ENCODE peak calls at places on chromosome 1, in ten cellular contexts. I, L, A, K, Q, M, E, P, F and W are unnamed samples.

GRCh38 chr1:203649551-203650011 is 22.9 kb downstream of the ATP2B4 start:
- DNase-seq in I (no peak), L (no peak), A (no peak), K (no peak), Q (no peak), M (no peak), E (no peak), P (no peak), F (no peak), W (no peak)

GRCh38 chr1:178563099-178563820 is 50.4 kb downstream of the TEX35 start:
- DNase-seq in I (no peak), L (no peak), A (no peak), K (no peak), Q (no peak), M (no peak), E (no peak), P (no peak), F (no peak), W (no peak)

GRCh38 chr1:65509912-65510680 is 89.6 kb downstream of the LEPR start:
- DNase-seq in I (no peak), L (no peak), A (no peak), K (no peak), Q (no peak), M (no peak), E (no peak), P (no peak), F (no peak), W (no peak)

GRCh38 chr1:11595287-11595686 is 58.9 kb downstream of the FBXO2 start:
- DNase-seq in I (no peak), L (no peak), A (no peak), K (no peak), Q (no peak), M (no peak), E (no peak), P (no peak), F (no peak), W (no peak)

GRCh38 chr1:224251741-224252146 is 68.7 kb downstream of the DEGS1 start:
- DNase-seq in I (no peak), L (no peak), A (no peak), K (no peak), Q (no peak), M (no peak), E (no peak), P (no peak), F (no peak), W (no peak)

GRCh38 chr1:193185861-193186714 is at the start of gene B3GALT2:
- DNase-seq in I (peak), L (no peak), A (no peak), K (no peak), Q (peak), M (no peak), E (no peak), P (peak), F (no peak), W (no peak)

GRCh38 chr1:94739521-94740061 is 80.6 kb upstream of the SLC44A3 start:
- DNase-seq in I (no peak), L (no peak), A (no peak), K (no peak), Q (no peak), M (no peak), E (peak), P (no peak), F (no peak), W (no peak)

GRCh38 chr1:111214884-111215283 is 12.6 kb upstream of the CHI3L2 start:
- DNase-seq in I (no peak), L (peak), A (no peak), K (no peak), Q (no peak), M (no peak), E (no peak), P (no peak), F (no peak), W (no peak)

GRCh38 chr1:247054992-247055415 is 23.6 kb downstream of the ZNF670 start:
- DNase-seq in I (no peak), L (no peak), A (no peak), K (no peak), Q (no peak), M (peak), E (no peak), P (no peak), F (peak), W (no peak)

GRCh38 chr1:14737561-14738094 is 139.1 kb downstream of the KAZN start:
- DNase-seq in I (no peak), L (no peak), A (no peak), K (no peak), Q (no peak), M (no peak), E (no peak), P (no peak), F (no peak), W (no peak)

GRCh38 chr1:43671626-43672330 is 21.8 kb downstream of the KDM4A start:
- DNase-seq in I (no peak), L (no peak), A (no peak), K (no peak), Q (no peak), M (no peak), E (no peak), P (no peak), F (no peak), W (no peak)

GRCh38 chr1:93301131-93301530 is 44.6 kb upstream of the DR1 start:
- DNase-seq in I (no peak), L (no peak), A (no peak), K (no peak), Q (no peak), M (no peak), E (no peak), P (no peak), F (no peak), W (no peak)

GRCh38 chr1:90973897-90974798 is 47.7 kb downstream of the ZNF644 start:
- DNase-seq in I (no peak), L (no peak), A (no peak), K (no peak), Q (no peak), M (no peak), E (no peak), P (no peak), F (no peak), W (no peak)

GRCh38 chr1:38095337-38096030 is 48.9 kb upstream of the POU3F1 start:
- DNase-seq in I (no peak), L (no peak), A (no peak), K (no peak), Q (no peak), M (no peak), E (no peak), P (no peak), F (no peak), W (no peak)

GRCh38 chr1:22854688-22855565 is 117.7 kb downstream of the LACTBL1 start:
- DNase-seq in I (no peak), L (peak), A (no peak), K (no peak), Q (no peak), M (no peak), E (no peak), P (no peak), F (no peak), W (peak)

GRCh38 chr1:202940561-202940960 is 13.5 kb upstream of the KLHL12 start:
- DNase-seq in I (no peak), L (no peak), A (no peak), K (no peak), Q (no peak), M (no peak), E (no peak), P (no peak), F (no peak), W (no peak)

GRCh38 chr1:52400131-52400530 is 4.1 kb downstream of the ORC1 start:
- DNase-seq in I (no peak), L (no peak), A (no peak), K (no peak), Q (no peak), M (no peak), E (no peak), P (no peak), F (no peak), W (no peak)

GRCh38 chr1:210321131-210321530 is 7.6 kb upstream of the HHAT start:
- DNase-seq in I (no peak), L (no peak), A (no peak), K (no peak), Q (no peak), M (no peak), E (no peak), P (no peak), F (no peak), W (no peak)

GRCh38 chr1:53327183-53327941 is 508 bp downstream of the LRP8 start:
- DNase-seq in I (peak), L (no peak), A (peak), K (peak), Q (no peak), M (no peak), E (peak), P (peak), F (peak), W (peak)

GRCh38 chr1:159652506-159652905 is 61.9 kb downstream of the CRP start:
- DNase-seq in I (no peak), L (no peak), A (no peak), K (no peak), Q (no peak), M (no peak), E (no peak), P (no peak), F (no peak), W (no peak)

GRCh38 chr1:145995964-145996432 is 381 bp downstream of the TXNIP start:
- DNase-seq in I (peak), L (no peak), A (no peak), K (no peak), Q (no peak), M (peak), E (peak), P (no peak), F (peak), W (no peak)

GRCh38 chr1:223820515-223820858 is 25.3 kb downstream of the TP53BP2 start:
- DNase-seq in I (no peak), L (no peak), A (no peak), K (no peak), Q (no peak), M (no peak), E (no peak), P (no peak), F (no peak), W (no peak)

GRCh38 chr1:235984041-235984820 is 80.7 kb downstream of the NID1 start:
- DNase-seq in I (no peak), L (no peak), A (no peak), K (no peak), Q (no peak), M (no peak), E (no peak), P (no peak), F (no peak), W (no peak)

GRCh38 chr1:187383366-187383765 is 554.6 kb downstream of the PLA2G4A start:
- DNase-seq in I (no peak), L (no peak), A (no peak), K (no peak), Q (no peak), M (no peak), E (no peak), P (peak), F (no peak), W (peak)

GRCh38 chr1:119987112-119987511 is 82.3 kb downstream of the NOTCH2 start:
- DNase-seq in I (no peak), L (no peak), A (no peak), K (no peak), Q (no peak), M (no peak), E (no peak), P (no peak), F (no peak), W (no peak)

GRCh38 chr1:179153217-179153616 is 71.3 kb downstream of the TOR3A start:
- DNase-seq in I (no peak), L (no peak), A (no peak), K (no peak), Q (no peak), M (no peak), E (no peak), P (no peak), F (no peak), W (no peak)

DNA sequence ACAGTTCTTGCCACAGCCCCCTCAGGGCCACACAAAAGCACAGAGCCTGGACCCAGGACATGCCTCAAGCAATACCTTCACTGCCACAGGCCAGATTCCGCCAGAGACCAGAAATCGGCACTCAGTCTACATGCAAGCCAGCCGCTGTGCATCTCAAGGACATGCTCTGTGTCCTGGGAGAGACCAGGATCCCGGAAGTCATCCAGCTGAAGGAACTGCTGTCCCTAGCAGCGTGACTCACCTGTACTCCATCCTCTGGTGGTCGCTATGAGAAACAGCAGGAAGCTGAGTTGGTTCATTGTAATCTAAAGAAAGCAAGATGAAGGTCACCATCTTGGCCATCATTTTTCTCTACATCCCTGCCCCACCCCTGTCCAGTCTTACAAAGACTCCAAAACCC is 401 bp downstream of the ITLN1 start:
- DNase-seq in I (no peak), L (no peak), A (no peak), K (no peak), Q (no peak), M (no peak), E (no peak), P (no peak), F (no peak), W (no peak)
- TF ChIP-seq CTCF in I (no peak), L (peak), A (no peak), K (no peak), Q (peak), M (peak), E (peak), P (no peak), F (no peak), W (no peak)

DNA sequence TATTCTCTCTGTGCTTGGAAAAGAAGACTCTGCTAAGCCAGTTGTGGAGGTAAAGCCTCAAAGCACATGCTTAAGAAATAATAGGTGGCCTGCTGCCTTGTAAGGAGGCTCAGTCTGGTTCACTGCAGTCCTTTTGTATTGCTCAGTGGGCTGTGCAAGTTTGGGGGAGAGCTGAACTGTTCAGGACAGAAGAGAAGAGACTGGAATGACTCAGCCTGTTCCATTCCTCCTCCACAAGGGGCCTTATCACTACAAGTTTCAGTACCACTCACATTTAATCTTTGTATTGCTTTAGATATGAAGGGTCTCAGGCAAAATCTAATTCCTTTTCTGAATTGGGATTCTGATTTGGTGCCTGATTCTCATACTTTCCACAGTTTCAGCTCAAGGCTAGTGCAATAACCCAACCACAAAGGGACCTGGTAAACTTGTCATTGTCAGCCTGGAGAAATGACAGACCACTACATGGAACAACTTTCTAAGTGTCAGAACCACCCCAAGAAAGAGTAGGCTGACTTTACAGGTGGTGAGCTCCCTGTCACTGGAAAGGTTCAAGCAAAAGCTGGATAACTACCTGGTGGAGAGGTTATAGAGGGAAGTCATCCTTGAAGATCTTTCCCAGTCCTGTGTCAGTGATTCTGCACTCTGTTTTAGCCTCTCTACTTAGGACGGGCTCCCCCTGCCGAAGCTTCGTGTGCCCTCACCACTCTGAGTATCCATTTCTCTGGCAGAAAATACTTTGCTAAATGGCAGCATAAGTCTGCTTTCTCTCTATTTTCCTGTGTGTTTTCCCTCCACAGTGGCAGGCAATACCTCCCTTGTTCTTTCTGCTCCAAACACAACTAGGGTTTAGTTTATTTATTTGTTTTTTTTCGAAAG is 162.9 kb upstream of the GJB5 start:
- DNase-seq in I (no peak), L (no peak), A (no peak), K (no peak), Q (no peak), M (no peak), E (no peak), P (no peak), F (no peak), W (no peak)
- TF ChIP-seq CTCF in I (no peak), L (peak), A (no peak), K (no peak), Q (no peak), M (no peak), E (no peak), P (no peak), F (no peak), W (no peak)

DNA sequence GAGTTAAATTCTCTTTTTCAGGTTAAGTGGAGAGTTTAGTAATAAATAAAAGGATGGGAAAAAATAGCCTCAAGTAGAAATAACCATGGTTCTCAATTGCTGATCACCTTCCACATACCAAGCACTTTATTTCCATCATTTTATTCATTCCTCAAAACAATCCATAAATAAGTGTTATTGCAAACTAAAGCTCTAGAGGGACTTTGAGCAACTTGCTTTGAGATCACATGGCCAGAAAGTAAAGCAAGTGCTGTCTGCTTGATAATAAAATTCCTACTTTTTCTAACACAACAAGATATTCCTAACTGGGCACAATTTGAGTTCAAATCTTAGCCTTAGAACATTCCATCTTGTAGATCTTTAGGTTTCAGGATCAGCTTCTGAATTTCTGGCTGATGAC is 97.1 kb upstream of the C1orf87 start:
- DNase-seq in I (no peak), L (no peak), A (no peak), K (no peak), Q (no peak), M (no peak), E (no peak), P (no peak), F (no peak), W (no peak)
- TF ChIP-seq CTCF in I (no peak), L (no peak), A (no peak), K (no peak), Q (no peak), M (no peak), E (no peak), P (no peak), F (no peak), W (no peak)

DNA sequence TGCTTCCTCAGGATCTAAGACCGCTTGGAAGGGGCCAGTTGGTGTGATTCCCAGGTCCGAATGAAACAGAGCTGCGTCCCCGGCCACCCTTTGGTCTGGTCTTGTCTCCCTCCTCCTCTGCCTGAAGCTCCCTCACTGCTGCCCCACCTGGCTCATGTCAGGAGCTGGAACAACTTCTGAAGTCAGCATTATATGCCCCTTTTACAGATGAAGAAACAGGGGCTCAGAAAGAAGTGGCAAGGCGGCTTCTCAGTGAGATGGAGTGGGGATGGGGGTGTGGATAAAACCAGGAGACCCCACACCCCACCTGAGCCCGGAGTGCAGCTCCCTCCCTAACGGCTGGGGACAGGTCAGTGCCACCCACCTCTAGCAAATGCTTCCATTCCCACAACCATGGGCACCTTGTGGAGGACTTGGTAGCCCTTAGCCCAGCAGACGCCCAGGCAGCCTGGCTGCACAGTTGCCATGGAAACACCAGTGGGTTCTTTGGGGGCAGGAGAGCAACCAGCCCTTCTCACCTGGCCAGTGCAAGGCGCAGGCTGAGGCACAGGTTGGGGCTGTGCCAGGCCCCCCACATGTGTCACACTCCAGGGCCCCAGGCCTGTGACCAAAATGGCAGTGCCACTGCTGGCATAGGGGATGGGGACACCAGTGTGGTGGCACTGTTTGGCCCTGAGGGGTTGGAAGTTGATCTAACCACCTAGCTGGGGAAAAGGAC is 31.9 kb upstream of the ECE1 start:
- DNase-seq in I (no peak), L (no peak), A (no peak), K (no peak), Q (no peak), M (no peak), E (peak), P (no peak), F (no peak), W (no peak)
- TF ChIP-seq CTCF in I (no peak), L (peak), A (no peak), K (no peak), Q (no peak), M (no peak), E (no peak), P (no peak), F (no peak), W (no peak)

DNA sequence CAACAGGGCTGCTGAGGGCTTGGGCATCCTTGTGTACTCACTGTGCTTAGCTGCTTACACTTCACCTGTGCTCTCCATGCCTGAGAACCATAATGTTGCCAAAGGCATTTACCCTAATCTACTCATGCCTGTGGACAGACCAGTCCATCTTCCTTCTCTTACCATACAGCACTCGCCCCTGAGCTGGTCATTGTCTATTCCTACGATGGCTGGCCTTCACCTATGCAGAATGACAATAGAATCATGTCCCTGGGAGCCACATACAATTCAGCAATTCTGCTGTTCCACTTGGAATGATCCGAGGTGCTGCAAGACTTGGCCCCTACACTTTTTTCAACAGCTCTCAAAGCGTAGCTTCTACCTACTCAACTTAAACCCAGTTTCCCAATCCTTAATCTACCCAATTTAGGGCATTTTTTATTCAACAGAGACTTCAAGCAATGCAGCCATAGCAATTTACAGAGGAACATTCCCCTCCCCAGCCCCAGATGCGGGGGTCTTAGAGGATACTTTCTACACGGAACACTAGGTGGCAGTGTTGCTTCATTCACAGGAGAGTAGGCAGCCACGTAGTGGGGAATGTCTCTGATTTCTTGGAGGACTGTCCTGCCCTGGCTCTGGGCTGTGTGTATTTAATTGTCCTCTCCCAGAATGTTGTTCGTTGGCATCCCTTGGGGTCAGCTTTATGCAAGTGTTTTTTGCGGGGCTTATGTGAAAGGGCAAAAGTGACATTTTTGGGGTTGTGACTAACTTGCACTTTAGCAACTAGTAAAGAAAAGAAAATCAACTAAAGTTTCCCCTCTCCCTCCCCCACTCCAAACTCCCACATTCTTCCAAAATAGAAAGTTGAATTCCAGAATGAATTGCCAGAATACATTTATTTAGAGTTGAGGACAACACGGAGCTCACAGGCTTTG is 96.8 kb downstream of the PAPPA2 start:
- DNase-seq in I (peak), L (peak), A (peak), K (no peak), Q (peak), M (peak), E (peak), P (peak), F (peak), W (peak)
- TF ChIP-seq CTCF in I (peak), L (peak), A (peak), K (peak), Q (peak), M (peak), E (peak), P (peak), F (peak), W (peak)

GRCh38 chr1:226403522-226404034 is 4.3 kb downstream of the PARP1 start:
- DNase-seq in I (no peak), L (no peak), A (no peak), K (no peak), Q (no peak), M (no peak), E (no peak), P (peak), F (no peak), W (no peak)
- TF ChIP-seq CTCF in I (no peak), L (peak), A (no peak), K (no peak), Q (no peak), M (no peak), E (no peak), P (peak), F (no peak), W (no peak)

GRCh38 chr1:105027838-105028471 is 1278.3 kb downstream of the AMY1C start:
- DNase-seq in I (no peak), L (no peak), A (no peak), K (no peak), Q (no peak), M (no peak), E (no peak), P (no peak), F (no peak), W (no peak)
- TF ChIP-seq CTCF in I (no peak), L (peak), A (no peak), K (no peak), Q (no peak), M (no peak), E (no peak), P (no peak), F (no peak), W (peak)